ENCODE peak calls at places on chromosomes 11 and 22, in six cellular contexts. X, W, V, O, P and J are unnamed samples.

GRCh38 chr11:17934194-17934593 is 78.7 kb downstream of the SERGEF start:
- DNase-seq in X (no peak), W (no peak), V (no peak), O (no peak), P (no peak), J (no peak)

GRCh38 chr22:38699784-38700183 is 959 bp downstream of the JOSD1 start:
- DNase-seq in X (no peak), W (peak; percentile 62), V (peak; percentile 21), O (no peak), P (no peak), J (no peak)

GRCh38 chr11:82855616-82856015 is 44.6 kb downstream of the PRCP start:
- DNase-seq in X (no peak), W (no peak), V (no peak), O (no peak), P (no peak), J (no peak)

GRCh38 chr11:59267196-59267595 is 54.5 kb upstream of the MPEG1 start:
- DNase-seq in X (no peak), W (no peak), V (no peak), O (no peak), P (peak; percentile 59), J (no peak)

GRCh38 chr11:46857666-46858065 is 11.6 kb upstream of the CKAP5 start:
- DNase-seq in X (no peak), W (no peak), V (no peak), O (no peak), P (no peak), J (no peak)

GRCh38 chr22:18950141-18950540 is 14.0 kb upstream of the PRODH start:
- DNase-seq in X (no peak), W (no peak), V (no peak), O (no peak), P (no peak), J (no peak)

GRCh38 chr11:66951927-66952337 is 6.3 kb downstream of the PC start:
- DNase-seq in X (no peak), W (peak; percentile 60), V (no peak), O (no peak), P (no peak), J (no peak)

GRCh38 chr11:118791961-118792578 is 1.1 kb upstream of the DDX6 start:
- DNase-seq in X (peak; percentile 14), W (no peak), V (no peak), O (peak; percentile 43), P (no peak), J (peak; percentile 7)

GRCh38 chr22:28600546-28601143 is 79.0 kb downstream of the TTC28 start:
- DNase-seq in X (peak; percentile 36), W (peak; percentile 72), V (peak; percentile 53), O (peak; percentile 17), P (no peak), J (peak; percentile 11)

DNA sequence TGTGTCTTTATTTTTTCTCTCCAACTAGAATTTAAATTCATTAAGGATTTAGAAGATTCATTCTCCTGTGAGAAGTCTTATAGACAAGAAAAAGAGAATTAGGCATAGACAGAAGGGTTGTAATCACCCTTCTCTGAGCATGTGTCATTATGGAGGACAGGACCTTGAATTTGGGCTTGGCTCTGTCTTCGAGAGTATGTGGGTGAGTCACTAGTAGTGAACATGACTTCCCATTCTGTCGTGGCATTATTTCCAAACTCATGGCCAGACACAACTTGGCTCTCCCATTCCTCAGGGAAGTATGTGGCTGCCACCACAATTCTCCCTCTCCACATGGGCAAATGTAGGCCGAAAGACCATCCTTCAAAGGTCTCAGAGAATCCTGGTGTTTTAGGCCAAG is 14.3 kb upstream of the ANKK1 start:
- DNase-seq in X (no peak), W (peak; percentile 64), V (no peak), O (no peak), P (no peak), J (no peak)
- TF ChIP-seq BHLHE40 in X (no peak), W (no peak), V (no peak), O (no peak), P (no peak), J (no peak)

GRCh38 chr11:12761029-12761428 is 86.8 kb downstream of the TEAD1 start:
- DNase-seq in X (peak; percentile 21), W (peak; percentile 58), V (no peak), O (no peak), P (no peak), J (peak; percentile 50)
- TF ChIP-seq BHLHE40 in X (no peak), W (no peak), V (no peak), O (no peak), P (no peak), J (no peak)

GRCh38 chr11:100776212-100776896 is 89.3 kb downstream of the ARHGAP42 start:
- DNase-seq in X (no peak), W (peak; percentile 4), V (peak; percentile 74), O (no peak), P (no peak), J (peak; percentile 69)
- TF ChIP-seq BHLHE40 in X (no peak), W (no peak), V (no peak), O (no peak), P (no peak), J (no peak)

DNA sequence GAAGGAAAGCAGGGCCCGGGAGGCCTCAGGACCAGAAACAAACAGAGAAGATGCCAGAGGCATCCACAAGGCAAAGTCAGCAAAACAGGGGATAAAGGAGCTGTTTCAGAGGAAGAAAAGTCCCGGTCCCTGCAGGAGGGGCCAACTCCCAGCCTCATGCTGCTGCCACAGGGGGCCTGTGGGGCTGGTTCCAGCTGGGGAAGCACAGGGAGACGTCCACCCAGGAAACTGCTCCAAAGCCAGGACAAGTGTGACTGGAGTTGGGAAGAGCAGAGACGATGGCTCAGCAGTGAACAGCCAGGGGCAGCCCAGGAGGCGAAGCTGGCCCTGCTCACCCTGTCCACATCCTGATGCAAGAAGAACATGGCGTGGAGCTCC is 454.4 kb downstream of the BRD1 start:
- DNase-seq in X (no peak), W (no peak), V (no peak), O (no peak), P (no peak), J (no peak)
- TF ChIP-seq BHLHE40 in X (no peak), W (no peak), V (no peak), O (no peak), P (no peak), J (no peak)

GRCh38 chr11:109704432-109704831 is 282.4 kb downstream of the C11orf87 start:
- DNase-seq in X (no peak), W (no peak), V (no peak), O (no peak), P (no peak), J (no peak)
- TF ChIP-seq BHLHE40 in X (no peak), W (no peak), V (no peak), O (no peak), P (no peak), J (no peak)

GRCh38 chr11:100338144-100338840 is 348.8 kb upstream of the ARHGAP42 start:
- DNase-seq in X (no peak), W (no peak), V (no peak), O (no peak), P (no peak), J (no peak)
- TF ChIP-seq BHLHE40 in X (no peak), W (no peak), V (no peak), O (no peak), P (no peak), J (no peak)